ENCODE peak calls at places on chromosomes 16 and 17, in six cellular contexts. G, K, L, O, V and Q are unnamed samples.

GRCh38 chr16:74627506-74628220 is 20.7 kb upstream of the GLG1 start:
- DNase-seq in V (no peak), L (no peak), G (peak; percentile 23), K (no peak), O (no peak), Q (no peak)

GRCh38 chr16:21260870-21261791 is 17.0 kb downstream of the CRYM start:
- DNase-seq in K (no peak), G (peak; percentile 60), O (no peak), L (no peak), V (no peak), Q (peak; percentile 51)

GRCh38 chr17:51439395-51440229 is 179.3 kb downstream of the UTP18 start:
- DNase-seq in L (peak; percentile 20), V (no peak), G (no peak), O (no peak), K (no peak), Q (no peak)

GRCh38 chr17:61832463-61832862 is 30.9 kb downstream of the BRIP1 start:
- DNase-seq in K (no peak), L (no peak), O (no peak), G (no peak), V (no peak), Q (no peak)

GRCh38 chr17:74276051-74276476 is 2.0 kb downstream of the DNAI2 start:
- DNase-seq in O (no peak), K (no peak), G (no peak), L (no peak), V (no peak), Q (no peak)

GRCh38 chr16:52812945-52813556 is 239.6 kb downstream of the CHD9NB start:
- DNase-seq in L (no peak), O (no peak), K (no peak), V (no peak), G (no peak), Q (peak; percentile 71)

GRCh38 chr17:4406386-4406785 is 27.4 kb upstream of the SPNS3 start:
- DNase-seq in L (no peak), G (no peak), V (no peak), K (no peak), O (no peak), Q (no peak)

GRCh38 chr17:65823713-65824112 is 262.3 kb upstream of the AXIN2 start:
- DNase-seq in L (no peak), K (no peak), G (no peak), V (no peak), O (no peak), Q (no peak)

GRCh38 chr16:780296-780695 is 7.9 kb downstream of the RPUSD1 start:
- DNase-seq in K (no peak), V (no peak), G (no peak), O (no peak), L (no peak), Q (no peak)

GRCh38 chr17:48728232-48729231 is at the start of gene HOXB13:
- DNase-seq in G (peak; percentile 37), V (no peak), O (no peak), K (no peak), L (no peak), Q (peak; percentile 26)

GRCh38 chr17:14748036-14748715 is 447.3 kb downstream of the HS3ST3B1 start:
- DNase-seq in L (no peak), K (no peak), V (no peak), O (no peak), G (no peak), Q (no peak)

GRCh38 chr17:21285164-21286065 is 904 bp downstream of the MAP2K3 start:
- DNase-seq in L (no peak), V (no peak), O (no peak), K (no peak), G (peak; percentile 61), Q (no peak)